ENCODE peak calls at places on chromosomes 6 and 20, in eight cellular contexts. One of them, this sample, is unnamed. For H3K36me3, the result is how much of the 10 kb centered on the place peaks cover.

GRCh38 chr20:9054176-9054575 is 14.7 kb upstream of the PLCB4 start:
- DNase-seq in kidney: no peak
- DNase-seq in colonic mucosa: no peak
- DNase-seq in neural progenitor cell: no peak
- DNase-seq in CD8-positive, alpha-beta T cell: no peak
- DNase-seq in mammary epithelial cell: no peak
- DNase-seq in cardiac muscle cell: no peak
- DNase-seq in Peyer's patch: no peak
- DNase-seq in this sample: no peak

GRCh38 chr6:165045631-165046030 is 263.8 kb downstream of the C6orf118 start:
- DNase-seq in kidney: no peak
- DNase-seq in colonic mucosa: no peak
- DNase-seq in neural progenitor cell: no peak
- DNase-seq in CD8-positive, alpha-beta T cell: no peak
- DNase-seq in mammary epithelial cell: no peak
- DNase-seq in cardiac muscle cell: no peak
- DNase-seq in Peyer's patch: no peak
- DNase-seq in this sample: no peak

GRCh38 chr6:10510592-10511367 is 10.4 kb upstream of the GCNT2 start:
- DNase-seq in kidney: no peak
- DNase-seq in colonic mucosa: peak
- DNase-seq in neural progenitor cell: peak
- DNase-seq in CD8-positive, alpha-beta T cell: peak
- DNase-seq in mammary epithelial cell: peak
- DNase-seq in cardiac muscle cell: peak
- DNase-seq in Peyer's patch: peak
- DNase-seq in this sample: peak

GRCh38 chr6:135909737-135910387 is 58.4 kb downstream of the PDE7B start:
- DNase-seq in kidney: peak
- DNase-seq in colonic mucosa: peak
- DNase-seq in neural progenitor cell: peak
- DNase-seq in CD8-positive, alpha-beta T cell: peak
- DNase-seq in mammary epithelial cell: peak
- DNase-seq in cardiac muscle cell: peak
- DNase-seq in Peyer's patch: peak
- DNase-seq in this sample: peak

GRCh38 chr6:166534658-166535406 is 51.6 kb downstream of the RAMACL start:
- DNase-seq in kidney: no peak
- DNase-seq in colonic mucosa: no peak
- DNase-seq in neural progenitor cell: no peak
- DNase-seq in CD8-positive, alpha-beta T cell: no peak
- DNase-seq in mammary epithelial cell: no peak
- DNase-seq in cardiac muscle cell: no peak
- DNase-seq in Peyer's patch: no peak
- DNase-seq in this sample: no peak

GRCh38 chr20:21396921-21397340 is 395 bp downstream of the NKX2-4 start:
- DNase-seq in kidney: peak
- DNase-seq in colonic mucosa: no peak
- DNase-seq in neural progenitor cell: peak
- DNase-seq in CD8-positive, alpha-beta T cell: no peak
- DNase-seq in mammary epithelial cell: no peak
- DNase-seq in cardiac muscle cell: no peak
- DNase-seq in Peyer's patch: no peak
- DNase-seq in this sample: no peak

GRCh38 chr6:18323935-18324707 is 59.8 kb upstream of the DEK start:
- DNase-seq in kidney: no peak
- DNase-seq in colonic mucosa: no peak
- DNase-seq in neural progenitor cell: peak
- DNase-seq in CD8-positive, alpha-beta T cell: no peak
- DNase-seq in mammary epithelial cell: peak
- DNase-seq in cardiac muscle cell: peak
- DNase-seq in Peyer's patch: no peak
- DNase-seq in this sample: no peak

GRCh38 chr6:85015396-85015990 is 251.1 kb upstream of the TBX18 start:
- DNase-seq in kidney: peak
- DNase-seq in colonic mucosa: peak
- DNase-seq in neural progenitor cell: peak
- DNase-seq in CD8-positive, alpha-beta T cell: no peak
- DNase-seq in mammary epithelial cell: no peak
- DNase-seq in cardiac muscle cell: peak
- DNase-seq in Peyer's patch: no peak
- DNase-seq in this sample: peak

GRCh38 chr6:30322527-30323501 is 3.9 kb upstream of the TRIM39 start:
- DNase-seq in kidney: no peak
- DNase-seq in colonic mucosa: no peak
- DNase-seq in neural progenitor cell: peak
- DNase-seq in CD8-positive, alpha-beta T cell: no peak
- DNase-seq in mammary epithelial cell: no peak
- DNase-seq in cardiac muscle cell: peak
- DNase-seq in Peyer's patch: no peak
- DNase-seq in this sample: no peak

GRCh38 chr6:57278570-57278969 is 38.9 kb upstream of the PRIM2 start:
- DNase-seq in kidney: no peak
- DNase-seq in colonic mucosa: no peak
- DNase-seq in neural progenitor cell: no peak
- DNase-seq in CD8-positive, alpha-beta T cell: no peak
- DNase-seq in mammary epithelial cell: no peak
- DNase-seq in cardiac muscle cell: no peak
- DNase-seq in Peyer's patch: no peak
- DNase-seq in this sample: no peak

GRCh38 chr6:101146389-101146788 is 247.1 kb upstream of the GRIK2 start:
- DNase-seq in kidney: no peak
- DNase-seq in colonic mucosa: no peak
- DNase-seq in neural progenitor cell: no peak
- DNase-seq in CD8-positive, alpha-beta T cell: no peak
- DNase-seq in mammary epithelial cell: peak
- DNase-seq in cardiac muscle cell: peak
- DNase-seq in Peyer's patch: no peak
- DNase-seq in this sample: no peak

GRCh38 chr6:2086328-2087008 is 158.9 kb downstream of the GMDS start:
- DNase-seq in kidney: no peak
- DNase-seq in colonic mucosa: no peak
- DNase-seq in neural progenitor cell: no peak
- DNase-seq in CD8-positive, alpha-beta T cell: no peak
- DNase-seq in mammary epithelial cell: no peak
- DNase-seq in cardiac muscle cell: no peak
- DNase-seq in Peyer's patch: no peak
- DNase-seq in this sample: no peak

DNA sequence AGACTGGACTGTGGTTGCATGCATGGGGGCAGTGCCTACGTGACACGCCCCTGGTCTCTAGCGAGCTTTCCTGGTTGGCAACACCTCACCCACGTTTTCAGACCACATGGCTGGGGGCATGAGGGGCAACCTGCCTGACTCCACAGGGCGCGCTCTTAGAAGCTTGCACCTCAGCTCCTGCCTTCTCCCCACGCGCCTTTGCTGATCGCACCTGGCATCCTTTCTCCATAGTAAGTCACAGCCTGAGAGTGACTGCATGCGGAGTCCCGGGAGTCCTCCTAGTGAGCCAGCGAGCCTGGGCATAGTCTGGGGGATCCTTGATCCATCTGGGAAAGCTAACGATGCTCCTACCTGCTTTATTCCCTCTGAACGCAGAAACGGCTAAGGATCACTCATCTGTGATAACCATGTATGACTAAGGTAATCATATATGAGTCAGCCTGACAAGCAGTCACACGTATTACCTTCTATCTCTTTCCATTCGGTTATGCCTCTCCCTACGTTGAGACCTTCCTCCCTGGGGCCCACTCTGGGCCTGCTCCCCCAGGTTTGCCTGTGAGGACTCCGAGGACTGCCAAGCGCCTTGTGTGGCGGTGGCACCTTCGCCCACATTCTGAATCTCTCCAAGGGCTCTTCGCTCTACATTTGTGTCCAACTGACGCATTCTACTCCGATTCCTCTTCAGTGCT is 4.5 kb downstream of the TCFL5 start:
- DNase-seq in kidney: no peak
- DNase-seq in colonic mucosa: no peak
- DNase-seq in neural progenitor cell: no peak
- DNase-seq in CD8-positive, alpha-beta T cell: no peak
- DNase-seq in mammary epithelial cell: peak
- DNase-seq in cardiac muscle cell: no peak
- DNase-seq in Peyer's patch: peak
- DNase-seq in this sample: no peak
- H3K36me3 ChIP-seq in kidney: under half
- H3K36me3 ChIP-seq in colonic mucosa: under half
- H3K36me3 ChIP-seq in neural progenitor cell: under half
- H3K36me3 ChIP-seq in CD8-positive, alpha-beta T cell: under half
- H3K36me3 ChIP-seq in mammary epithelial cell: under half
- H3K36me3 ChIP-seq in cardiac muscle cell: under half
- H3K36me3 ChIP-seq in Peyer's patch: under half
- H3K36me3 ChIP-seq in this sample: under half

GRCh38 chr6:3811191-3811590 is 38.0 kb upstream of the FAM50B start:
- DNase-seq in kidney: no peak
- DNase-seq in colonic mucosa: no peak
- DNase-seq in neural progenitor cell: no peak
- DNase-seq in CD8-positive, alpha-beta T cell: no peak
- DNase-seq in mammary epithelial cell: no peak
- DNase-seq in cardiac muscle cell: no peak
- DNase-seq in Peyer's patch: no peak
- DNase-seq in this sample: no peak

GRCh38 chr6:3809515-3809891 is 39.7 kb upstream of the FAM50B start:
- DNase-seq in kidney: no peak
- DNase-seq in colonic mucosa: no peak
- DNase-seq in neural progenitor cell: no peak
- DNase-seq in CD8-positive, alpha-beta T cell: no peak
- DNase-seq in mammary epithelial cell: no peak
- DNase-seq in cardiac muscle cell: no peak
- DNase-seq in Peyer's patch: no peak
- DNase-seq in this sample: no peak

GRCh38 chr6:3808189-3808588 is 41.0 kb upstream of the FAM50B start:
- DNase-seq in kidney: no peak
- DNase-seq in colonic mucosa: no peak
- DNase-seq in neural progenitor cell: no peak
- DNase-seq in CD8-positive, alpha-beta T cell: no peak
- DNase-seq in mammary epithelial cell: no peak
- DNase-seq in cardiac muscle cell: no peak
- DNase-seq in Peyer's patch: no peak
- DNase-seq in this sample: no peak

GRCh38 chr6:3809982-3810381 is 39.2 kb upstream of the FAM50B start:
- DNase-seq in kidney: no peak
- DNase-seq in colonic mucosa: no peak
- DNase-seq in neural progenitor cell: no peak
- DNase-seq in CD8-positive, alpha-beta T cell: no peak
- DNase-seq in mammary epithelial cell: no peak
- DNase-seq in cardiac muscle cell: no peak
- DNase-seq in Peyer's patch: no peak
- DNase-seq in this sample: no peak

DNA sequence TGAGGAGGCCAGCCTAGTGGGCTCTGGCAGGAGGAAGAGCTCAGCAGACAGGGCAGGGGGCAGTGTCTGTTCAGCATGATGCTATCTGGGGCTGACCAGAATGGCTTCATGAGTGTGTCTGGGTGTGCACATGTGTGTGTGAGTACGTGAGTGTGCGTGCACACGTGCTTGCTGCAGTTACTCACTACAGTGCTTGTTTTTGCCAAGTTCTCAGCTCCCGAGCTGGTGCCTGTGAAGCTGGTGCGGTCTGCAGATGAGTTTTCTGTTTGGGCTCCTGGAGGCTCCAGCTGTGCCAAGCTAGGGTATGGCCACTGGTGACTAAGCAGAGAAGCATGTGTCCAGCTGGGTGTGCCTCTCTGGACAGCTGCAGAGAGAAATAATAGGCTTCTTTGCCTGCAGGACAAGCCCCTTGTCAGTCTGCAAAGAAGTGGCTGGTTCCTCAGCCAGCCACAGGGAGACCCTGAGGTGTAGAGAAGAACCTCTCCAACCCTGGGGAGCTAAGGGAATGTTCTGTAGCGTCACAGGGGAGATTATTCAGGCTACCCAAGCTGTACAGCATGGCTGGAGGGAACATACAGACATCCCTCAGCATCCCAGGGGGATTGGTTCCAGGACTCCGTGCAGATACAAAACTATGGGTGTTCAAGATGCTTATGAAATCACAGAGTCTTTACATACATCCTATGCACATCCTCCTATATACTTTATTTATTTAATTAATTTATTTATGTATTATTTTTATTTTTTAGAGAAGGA is 40.2 kb upstream of the FAM50B start:
- DNase-seq in kidney: no peak
- DNase-seq in colonic mucosa: no peak
- DNase-seq in neural progenitor cell: no peak
- DNase-seq in CD8-positive, alpha-beta T cell: no peak
- DNase-seq in mammary epithelial cell: peak
- DNase-seq in cardiac muscle cell: peak
- DNase-seq in Peyer's patch: no peak
- DNase-seq in this sample: no peak
- H3K27ac ChIP-seq in kidney: no peak
- H3K27ac ChIP-seq in colonic mucosa: no peak
- H3K27ac ChIP-seq in neural progenitor cell: no peak
- H3K27ac ChIP-seq in CD8-positive, alpha-beta T cell: no peak
- H3K27ac ChIP-seq in mammary epithelial cell: peak
- H3K27ac ChIP-seq in cardiac muscle cell: no peak
- H3K27ac ChIP-seq in Peyer's patch: no peak
- H3K27ac ChIP-seq in this sample: no peak

GRCh38 chr6:119717942-119718341 is 368.4 kb upstream of the MAN1A1 start:
- DNase-seq in kidney: no peak
- DNase-seq in colonic mucosa: no peak
- DNase-seq in neural progenitor cell: no peak
- DNase-seq in CD8-positive, alpha-beta T cell: no peak
- DNase-seq in mammary epithelial cell: no peak
- DNase-seq in cardiac muscle cell: no peak
- DNase-seq in Peyer's patch: no peak
- DNase-seq in this sample: no peak

GRCh38 chr6:119716668-119717270 is 367.2 kb upstream of the MAN1A1 start:
- DNase-seq in kidney: no peak
- DNase-seq in colonic mucosa: no peak
- DNase-seq in neural progenitor cell: no peak
- DNase-seq in CD8-positive, alpha-beta T cell: no peak
- DNase-seq in mammary epithelial cell: no peak
- DNase-seq in cardiac muscle cell: no peak
- DNase-seq in Peyer's patch: no peak
- DNase-seq in this sample: no peak

GRCh38 chr6:119726086-119726485 is 376.5 kb upstream of the MAN1A1 start:
- DNase-seq in kidney: no peak
- DNase-seq in colonic mucosa: no peak
- DNase-seq in neural progenitor cell: no peak
- DNase-seq in CD8-positive, alpha-beta T cell: no peak
- DNase-seq in mammary epithelial cell: no peak
- DNase-seq in cardiac muscle cell: no peak
- DNase-seq in Peyer's patch: no peak
- DNase-seq in this sample: no peak

DNA sequence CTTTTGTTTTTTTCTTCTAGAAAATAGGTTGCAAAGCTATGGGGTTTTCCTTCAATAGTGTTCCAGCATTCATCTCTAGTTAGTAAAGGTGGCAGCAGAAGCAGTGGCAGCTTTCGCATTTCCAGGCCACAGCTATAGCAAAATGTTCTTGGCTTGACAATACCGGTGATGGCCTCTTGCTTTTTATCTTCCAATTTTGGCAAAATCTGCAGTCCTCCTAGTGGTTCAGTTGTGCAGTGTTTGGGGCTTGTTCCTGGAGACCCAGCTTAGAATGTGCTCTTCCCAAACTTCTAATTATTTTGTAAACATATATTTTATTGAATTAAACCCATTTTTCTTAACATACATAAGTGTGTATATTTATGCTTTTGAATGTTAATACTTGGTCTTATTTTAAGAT is 370.6 kb upstream of the MAN1A1 start:
- DNase-seq in kidney: no peak
- DNase-seq in colonic mucosa: no peak
- DNase-seq in neural progenitor cell: no peak
- DNase-seq in CD8-positive, alpha-beta T cell: no peak
- DNase-seq in mammary epithelial cell: no peak
- DNase-seq in cardiac muscle cell: peak
- DNase-seq in Peyer's patch: no peak
- DNase-seq in this sample: no peak
- TF ChIP-seq CTCF in kidney: no peak
- TF ChIP-seq CTCF in colonic mucosa: no peak
- TF ChIP-seq CTCF in neural progenitor cell: peak
- TF ChIP-seq CTCF in CD8-positive, alpha-beta T cell: no peak
- TF ChIP-seq CTCF in mammary epithelial cell: no peak
- TF ChIP-seq CTCF in cardiac muscle cell: no peak
- TF ChIP-seq CTCF in Peyer's patch: no peak
- TF ChIP-seq CTCF in this sample: no peak

GRCh38 chr6:42441059-42441471 is 10.7 kb downstream of the TRERF1 start:
- DNase-seq in kidney: no peak
- DNase-seq in colonic mucosa: no peak
- DNase-seq in neural progenitor cell: no peak
- DNase-seq in CD8-positive, alpha-beta T cell: no peak
- DNase-seq in mammary epithelial cell: no peak
- DNase-seq in cardiac muscle cell: peak
- DNase-seq in Peyer's patch: no peak
- DNase-seq in this sample: no peak
- H3K36me3 ChIP-seq in kidney: under half
- H3K36me3 ChIP-seq in colonic mucosa: under half
- H3K36me3 ChIP-seq in neural progenitor cell: under half
- H3K36me3 ChIP-seq in CD8-positive, alpha-beta T cell: under half
- H3K36me3 ChIP-seq in mammary epithelial cell: under half
- H3K36me3 ChIP-seq in cardiac muscle cell: under half
- H3K36me3 ChIP-seq in Peyer's patch: under half
- H3K36me3 ChIP-seq in this sample: under half